ENCODE peak calls at places on chromosomes 12 and 14, in nine cellular contexts. One of them, this sample, is unnamed. For H3K9me2, the result is how much of the 10 kb centered on the place peaks cover.

GRCh38 chr12:67441736-67442346 is 172.7 kb downstream of the CAND1 start:
- DNase-seq in PC-9: no peak
- DNase-seq in PC-3: peak
- DNase-seq in GM23248: peak
- DNase-seq in hepatocyte: peak
- DNase-seq in Karpas-422: peak
- DNase-seq in GM23338: peak
- DNase-seq in HCT116: peak
- DNase-seq in MM.1S: peak
- DNase-seq in this sample: peak

GRCh38 chr14:106564058-106564643 is 1037.8 kb downstream of the TMEM121 start:
- DNase-seq in PC-9: no peak
- DNase-seq in PC-3: peak
- DNase-seq in GM23248: no peak
- DNase-seq in hepatocyte: no peak
- DNase-seq in Karpas-422: peak
- DNase-seq in GM23338: peak
- DNase-seq in HCT116: no peak
- DNase-seq in MM.1S: peak
- DNase-seq in this sample: peak

GRCh38 chr14:96243785-96244184 is 12.2 kb upstream of the BDKRB1 start:
- DNase-seq in PC-9: no peak
- DNase-seq in PC-3: no peak
- DNase-seq in GM23248: no peak
- DNase-seq in hepatocyte: no peak
- DNase-seq in Karpas-422: no peak
- DNase-seq in GM23338: no peak
- DNase-seq in HCT116: no peak
- DNase-seq in MM.1S: no peak
- DNase-seq in this sample: no peak

GRCh38 chr12:96698521-96698920 is 208.5 kb upstream of the NEDD1 start:
- DNase-seq in PC-9: no peak
- DNase-seq in PC-3: peak
- DNase-seq in GM23248: peak
- DNase-seq in hepatocyte: no peak
- DNase-seq in Karpas-422: no peak
- DNase-seq in GM23338: peak
- DNase-seq in HCT116: no peak
- DNase-seq in MM.1S: no peak
- DNase-seq in this sample: no peak

GRCh38 chr14:26206640-26207039 is 391.2 kb downstream of the NOVA1 start:
- DNase-seq in PC-9: no peak
- DNase-seq in PC-3: peak
- DNase-seq in GM23248: no peak
- DNase-seq in hepatocyte: no peak
- DNase-seq in Karpas-422: no peak
- DNase-seq in GM23338: no peak
- DNase-seq in HCT116: no peak
- DNase-seq in MM.1S: no peak
- DNase-seq in this sample: no peak

GRCh38 chr12:81222841-81223595 is 145.1 kb downstream of the ACSS3 start:
- DNase-seq in PC-9: no peak
- DNase-seq in PC-3: no peak
- DNase-seq in GM23248: peak
- DNase-seq in hepatocyte: no peak
- DNase-seq in Karpas-422: no peak
- DNase-seq in GM23338: no peak
- DNase-seq in HCT116: no peak
- DNase-seq in MM.1S: no peak
- DNase-seq in this sample: no peak

GRCh38 chr12:47121146-47121545 is 41.4 kb upstream of the AMIGO2 start:
- DNase-seq in PC-9: no peak
- DNase-seq in PC-3: peak
- DNase-seq in GM23248: peak
- DNase-seq in hepatocyte: no peak
- DNase-seq in Karpas-422: no peak
- DNase-seq in GM23338: no peak
- DNase-seq in HCT116: no peak
- DNase-seq in MM.1S: no peak
- DNase-seq in this sample: no peak

GRCh38 chr12:109822951-109823411 is 10.2 kb downstream of the TRPV4 start:
- DNase-seq in PC-9: peak
- DNase-seq in PC-3: peak
- DNase-seq in GM23248: no peak
- DNase-seq in hepatocyte: no peak
- DNase-seq in Karpas-422: no peak
- DNase-seq in GM23338: no peak
- DNase-seq in HCT116: no peak
- DNase-seq in MM.1S: no peak
- DNase-seq in this sample: no peak

GRCh38 chr12:116320839-116321238 is 43.3 kb upstream of the MED13L start:
- DNase-seq in PC-9: peak
- DNase-seq in PC-3: peak
- DNase-seq in GM23248: peak
- DNase-seq in hepatocyte: no peak
- DNase-seq in Karpas-422: no peak
- DNase-seq in GM23338: no peak
- DNase-seq in HCT116: no peak
- DNase-seq in MM.1S: no peak
- DNase-seq in this sample: no peak

GRCh38 chr12:57864811-57865751 is 18.6 kb upstream of the CTDSP2 start:
- DNase-seq in PC-9: peak
- DNase-seq in PC-3: peak
- DNase-seq in GM23248: peak
- DNase-seq in hepatocyte: peak
- DNase-seq in Karpas-422: no peak
- DNase-seq in GM23338: peak
- DNase-seq in HCT116: peak
- DNase-seq in MM.1S: peak
- DNase-seq in this sample: no peak

GRCh38 chr12:103807561-103808238 is 33.3 kb downstream of the NT5DC3 start:
- DNase-seq in PC-9: no peak
- DNase-seq in PC-3: no peak
- DNase-seq in GM23248: no peak
- DNase-seq in hepatocyte: no peak
- DNase-seq in Karpas-422: no peak
- DNase-seq in GM23338: no peak
- DNase-seq in HCT116: no peak
- DNase-seq in MM.1S: no peak
- DNase-seq in this sample: no peak

GRCh38 chr12:111314949-111315539 is 53.9 kb downstream of the PHETA1 start:
- DNase-seq in PC-9: no peak
- DNase-seq in PC-3: peak
- DNase-seq in GM23248: peak
- DNase-seq in hepatocyte: no peak
- DNase-seq in Karpas-422: no peak
- DNase-seq in GM23338: no peak
- DNase-seq in HCT116: no peak
- DNase-seq in MM.1S: no peak
- DNase-seq in this sample: no peak

GRCh38 chr12:106416273-106416672 is 58.7 kb downstream of the POLR3B start:
- DNase-seq in PC-9: no peak
- DNase-seq in PC-3: no peak
- DNase-seq in GM23248: no peak
- DNase-seq in hepatocyte: no peak
- DNase-seq in Karpas-422: no peak
- DNase-seq in GM23338: peak
- DNase-seq in HCT116: no peak
- DNase-seq in MM.1S: no peak
- DNase-seq in this sample: no peak

GRCh38 chr12:69569236-69569635 is 16.0 kb upstream of the CCT2 start:
- DNase-seq in PC-9: no peak
- DNase-seq in PC-3: peak
- DNase-seq in GM23248: peak
- DNase-seq in hepatocyte: no peak
- DNase-seq in Karpas-422: no peak
- DNase-seq in GM23338: no peak
- DNase-seq in HCT116: no peak
- DNase-seq in MM.1S: no peak
- DNase-seq in this sample: no peak

GRCh38 chr14:105408592-105408991 is 10.3 kb downstream of the TEX22 start:
- DNase-seq in PC-9: no peak
- DNase-seq in PC-3: no peak
- DNase-seq in GM23248: no peak
- DNase-seq in hepatocyte: no peak
- DNase-seq in Karpas-422: no peak
- DNase-seq in GM23338: no peak
- DNase-seq in HCT116: no peak
- DNase-seq in MM.1S: no peak
- DNase-seq in this sample: no peak
- H3K9me2 ChIP-seq in PC-9: under half
- H3K9me2 ChIP-seq in PC-3: under half
- H3K9me2 ChIP-seq in GM23248: under half
- H3K9me2 ChIP-seq in hepatocyte: under half
- H3K9me2 ChIP-seq in Karpas-422: under half
- H3K9me2 ChIP-seq in GM23338: under half
- H3K9me2 ChIP-seq in HCT116: under half
- H3K9me2 ChIP-seq in MM.1S: under half
- H3K9me2 ChIP-seq in this sample: under half

GRCh38 chr12:11958216-11959091 is 112.3 kb upstream of the BCL2L14 start:
- DNase-seq in PC-9: peak
- DNase-seq in PC-3: peak
- DNase-seq in GM23248: peak
- DNase-seq in hepatocyte: peak
- DNase-seq in Karpas-422: no peak
- DNase-seq in GM23338: no peak
- DNase-seq in HCT116: no peak
- DNase-seq in MM.1S: no peak
- DNase-seq in this sample: no peak
- H3K4me2 ChIP-seq in PC-9: peak
- H3K4me2 ChIP-seq in PC-3: peak
- H3K4me2 ChIP-seq in GM23248: peak
- H3K4me2 ChIP-seq in hepatocyte: no peak
- H3K4me2 ChIP-seq in Karpas-422: no peak
- H3K4me2 ChIP-seq in GM23338: no peak
- H3K4me2 ChIP-seq in HCT116: peak
- H3K4me2 ChIP-seq in MM.1S: no peak
- H3K4me2 ChIP-seq in this sample: no peak

DNA sequence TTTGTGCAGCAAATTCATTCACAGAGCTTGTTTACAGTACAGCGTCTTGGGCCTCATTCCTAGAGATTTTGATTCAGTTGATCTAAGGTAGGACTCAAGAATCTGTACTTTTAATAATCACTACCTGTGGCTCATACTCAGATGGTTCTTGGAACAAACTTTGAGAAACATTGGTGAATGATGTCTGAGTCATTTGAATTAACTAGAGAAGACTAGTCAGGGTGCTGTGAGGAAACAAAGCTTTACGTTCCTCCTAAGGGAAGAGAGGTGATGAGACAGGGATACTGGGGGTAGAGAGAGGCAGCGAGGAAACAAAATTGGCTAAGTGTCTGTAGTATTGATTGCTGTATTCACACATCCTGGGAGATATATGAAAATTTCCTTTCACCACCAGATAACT is 109.4 kb downstream of the SLC15A5 start:
- DNase-seq in PC-9: no peak
- DNase-seq in PC-3: peak
- DNase-seq in GM23248: peak
- DNase-seq in hepatocyte: no peak
- DNase-seq in Karpas-422: no peak
- DNase-seq in GM23338: no peak
- DNase-seq in HCT116: no peak
- DNase-seq in MM.1S: no peak
- DNase-seq in this sample: no peak
- H3K9me2 ChIP-seq in PC-9: under half
- H3K9me2 ChIP-seq in PC-3: under half
- H3K9me2 ChIP-seq in GM23248: under half
- H3K9me2 ChIP-seq in hepatocyte: under half
- H3K9me2 ChIP-seq in Karpas-422: under half
- H3K9me2 ChIP-seq in GM23338: under half
- H3K9me2 ChIP-seq in HCT116: under half
- H3K9me2 ChIP-seq in MM.1S: under half
- H3K9me2 ChIP-seq in this sample: under half

GRCh38 chr14:24252289-24253124 is 10.1 kb upstream of the TINF2 start:
- DNase-seq in PC-9: no peak
- DNase-seq in PC-3: no peak
- DNase-seq in GM23248: no peak
- DNase-seq in hepatocyte: no peak
- DNase-seq in Karpas-422: no peak
- DNase-seq in GM23338: no peak
- DNase-seq in HCT116: no peak
- DNase-seq in MM.1S: no peak
- DNase-seq in this sample: no peak
- H3K4me2 ChIP-seq in PC-9: no peak
- H3K4me2 ChIP-seq in PC-3: no peak
- H3K4me2 ChIP-seq in GM23248: no peak
- H3K4me2 ChIP-seq in hepatocyte: no peak
- H3K4me2 ChIP-seq in Karpas-422: no peak
- H3K4me2 ChIP-seq in GM23338: no peak
- H3K4me2 ChIP-seq in HCT116: no peak
- H3K4me2 ChIP-seq in MM.1S: no peak
- H3K4me2 ChIP-seq in this sample: no peak

GRCh38 chr12:18589316-18589715 is 148.5 kb downstream of the PLCZ1 start:
- DNase-seq in PC-9: no peak
- DNase-seq in PC-3: no peak
- DNase-seq in GM23248: peak
- DNase-seq in hepatocyte: no peak
- DNase-seq in Karpas-422: no peak
- DNase-seq in GM23338: peak
- DNase-seq in HCT116: no peak
- DNase-seq in MM.1S: no peak
- DNase-seq in this sample: no peak
- H3K9me2 ChIP-seq in PC-9: under half
- H3K9me2 ChIP-seq in PC-3: under half
- H3K9me2 ChIP-seq in GM23248: under half
- H3K9me2 ChIP-seq in hepatocyte: under half
- H3K9me2 ChIP-seq in Karpas-422: under half
- H3K9me2 ChIP-seq in GM23338: under half
- H3K9me2 ChIP-seq in HCT116: under half
- H3K9me2 ChIP-seq in MM.1S: under half
- H3K9me2 ChIP-seq in this sample: under half

GRCh38 chr14:30759172-30760125 is 114.9 kb upstream of the COCH start:
- DNase-seq in PC-9: no peak
- DNase-seq in PC-3: no peak
- DNase-seq in GM23248: no peak
- DNase-seq in hepatocyte: no peak
- DNase-seq in Karpas-422: no peak
- DNase-seq in GM23338: no peak
- DNase-seq in HCT116: no peak
- DNase-seq in MM.1S: no peak
- DNase-seq in this sample: no peak

GRCh38 chr14:30754778-30755177 is 119.6 kb upstream of the COCH start:
- DNase-seq in PC-9: no peak
- DNase-seq in PC-3: no peak
- DNase-seq in GM23248: no peak
- DNase-seq in hepatocyte: no peak
- DNase-seq in Karpas-422: no peak
- DNase-seq in GM23338: no peak
- DNase-seq in HCT116: no peak
- DNase-seq in MM.1S: no peak
- DNase-seq in this sample: no peak

GRCh38 chr14:30756594-30756993 is 117.8 kb upstream of the COCH start:
- DNase-seq in PC-9: no peak
- DNase-seq in PC-3: no peak
- DNase-seq in GM23248: no peak
- DNase-seq in hepatocyte: no peak
- DNase-seq in Karpas-422: peak
- DNase-seq in GM23338: no peak
- DNase-seq in HCT116: no peak
- DNase-seq in MM.1S: no peak
- DNase-seq in this sample: no peak

GRCh38 chr14:30753452-30753851 is 120.9 kb upstream of the COCH start:
- DNase-seq in PC-9: no peak
- DNase-seq in PC-3: no peak
- DNase-seq in GM23248: no peak
- DNase-seq in hepatocyte: no peak
- DNase-seq in Karpas-422: no peak
- DNase-seq in GM23338: no peak
- DNase-seq in HCT116: no peak
- DNase-seq in MM.1S: no peak
- DNase-seq in this sample: no peak

GRCh38 chr14:30757082-30757481 is 117.3 kb upstream of the COCH start:
- DNase-seq in PC-9: no peak
- DNase-seq in PC-3: no peak
- DNase-seq in GM23248: no peak
- DNase-seq in hepatocyte: no peak
- DNase-seq in Karpas-422: no peak
- DNase-seq in GM23338: no peak
- DNase-seq in HCT116: no peak
- DNase-seq in MM.1S: no peak
- DNase-seq in this sample: no peak
- H3K4me2 ChIP-seq in PC-9: no peak
- H3K4me2 ChIP-seq in PC-3: no peak
- H3K4me2 ChIP-seq in GM23248: no peak
- H3K4me2 ChIP-seq in hepatocyte: no peak
- H3K4me2 ChIP-seq in Karpas-422: no peak
- H3K4me2 ChIP-seq in GM23338: no peak
- H3K4me2 ChIP-seq in HCT116: no peak
- H3K4me2 ChIP-seq in MM.1S: no peak
- H3K4me2 ChIP-seq in this sample: no peak